ENCODE peak calls at places on chromosomes 12 and 14, in eight cellular contexts. X, D, Q, R, V, B, A and T are unnamed samples. For H3K27me3, the result is how much of the 10 kb centered on the place peaks cover.

GRCh38 chr12:71592841-71593240 is 70.8 kb downstream of the ZFC3H1 start:
- DNase-seq in V (no peak), A (no peak), Q (peak), X (no peak), B (no peak), R (no peak), D (no peak), T (no peak)

GRCh38 chr14:64953661-64954060 is 11.1 kb upstream of the GPX2 start:
- DNase-seq in R (no peak), Q (no peak), V (no peak), X (no peak), A (no peak), D (no peak), B (no peak), T (no peak)

GRCh38 chr12:38921025-38921677 is 15.8 kb upstream of the CPNE8 start:
- DNase-seq in X (no peak), R (peak), V (no peak), A (no peak), B (no peak), D (no peak), Q (peak), T (no peak)

GRCh38 chr14:59281613-59282012 is 93.1 kb downstream of the DAAM1 start:
- DNase-seq in D (no peak), V (no peak), X (no peak), A (no peak), R (no peak), B (no peak), Q (peak), T (no peak)

GRCh38 chr14:76922599-76922998 is 96.4 kb downstream of the LRRC74A start:
- DNase-seq in Q (no peak), V (no peak), B (no peak), D (no peak), X (no peak), A (no peak), R (no peak), T (no peak)

GRCh38 chr14:68663385-68664076 is 129.3 kb downstream of the ZFP36L1 start:
- DNase-seq in V (peak), D (no peak), X (no peak), Q (peak), A (no peak), B (no peak), R (peak), T (no peak)

GRCh38 chr12:80040075-80040738 is 59.1 kb upstream of the OTOGL start:
- DNase-seq in V (no peak), X (no peak), Q (peak), A (no peak), B (no peak), D (no peak), R (no peak), T (no peak)

GRCh38 chr14:32244404-32244803 is 41.3 kb upstream of the RNU6-8 start:
- DNase-seq in Q (no peak), D (no peak), X (no peak), B (no peak), V (no peak), R (no peak), A (no peak), T (no peak)

GRCh38 chr12:47652491-47653234 is 53.2 kb downstream of the RPAP3 start:
- DNase-seq in R (no peak), Q (no peak), A (no peak), D (no peak), V (no peak), X (no peak), B (peak), T (no peak)

GRCh38 chr12:131114331-131114730 is 160.6 kb downstream of the ADGRD1 start:
- DNase-seq in A (no peak), D (no peak), R (no peak), X (peak), B (peak), Q (no peak), V (no peak), T (no peak)
- H3K27me3 ChIP-seq in A (under half), D (under half), R (under half), X (under half), B (under half), Q (under half), V (under half), T (under half)

DNA sequence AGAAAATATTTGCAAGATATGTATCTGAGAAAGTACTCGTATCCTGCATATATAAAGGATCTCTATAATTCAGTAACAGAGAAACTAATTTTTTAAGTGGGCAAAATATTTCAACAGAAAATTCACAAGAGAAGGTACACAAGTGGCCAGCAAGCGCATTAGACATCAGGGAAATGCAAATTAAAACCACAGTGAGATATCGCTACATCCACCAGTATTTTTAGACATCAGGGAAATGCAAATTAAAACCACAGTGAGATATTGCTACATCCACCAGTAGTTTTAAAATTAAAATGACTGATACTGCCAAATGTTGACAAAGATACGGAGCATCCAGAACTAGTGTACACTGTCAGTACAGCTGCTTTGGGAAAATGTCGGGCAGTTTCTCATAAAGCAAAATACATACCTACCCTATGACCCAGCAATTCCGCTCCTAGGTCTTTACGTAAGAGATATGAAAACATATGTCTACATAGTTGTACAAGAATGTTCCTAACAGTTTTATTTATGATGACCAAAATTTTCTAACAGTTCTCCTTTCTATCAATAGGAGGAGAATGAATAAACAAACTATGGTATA is 2.8 kb upstream of the KCNK13 start:
- DNase-seq in X (no peak), V (no peak), R (no peak), B (no peak), D (no peak), Q (no peak), A (no peak), T (no peak)
- H3K27me3 ChIP-seq in X (half or more), V (under half), R (under half), B (under half), D (half or more), Q (under half), A (under half), T (under half)

GRCh38 chr12:52687527-52688385 is 7.5 kb upstream of the KRT1 start:
- DNase-seq in X (no peak), V (no peak), Q (peak), B (no peak), D (no peak), R (no peak), A (no peak), T (no peak)
- H3K27me3 ChIP-seq in X (under half), V (under half), Q (under half), B (under half), D (under half), R (under half), A (under half), T (under half)

GRCh38 chr14:101563654-101564443 is 2.6 kb downstream of the DIO3 start:
- DNase-seq in X (no peak), D (no peak), R (no peak), A (no peak), V (no peak), B (no peak), Q (no peak), T (no peak)
- H3K27me3 ChIP-seq in X (half or more), D (half or more), R (under half), A (under half), V (under half), B (under half), Q (under half), T (half or more)

GRCh38 chr14:77973246-77973645 is 173.3 kb downstream of the ADCK1 start:
- DNase-seq in B (no peak), V (no peak), Q (no peak), R (no peak), A (no peak), D (no peak), X (no peak), T (no peak)
- H3K27me3 ChIP-seq in B (under half), V (under half), Q (under half), R (under half), A (under half), D (under half), X (under half), T (under half)

GRCh38 chr14:56708704-56709103 is 101.6 kb downstream of the OTX2 start:
- DNase-seq in Q (no peak), R (no peak), V (no peak), A (no peak), B (no peak), D (no peak), X (no peak), T (no peak)
- H3K27me3 ChIP-seq in Q (under half), R (under half), V (under half), A (under half), B (under half), D (under half), X (under half), T (under half)

DNA sequence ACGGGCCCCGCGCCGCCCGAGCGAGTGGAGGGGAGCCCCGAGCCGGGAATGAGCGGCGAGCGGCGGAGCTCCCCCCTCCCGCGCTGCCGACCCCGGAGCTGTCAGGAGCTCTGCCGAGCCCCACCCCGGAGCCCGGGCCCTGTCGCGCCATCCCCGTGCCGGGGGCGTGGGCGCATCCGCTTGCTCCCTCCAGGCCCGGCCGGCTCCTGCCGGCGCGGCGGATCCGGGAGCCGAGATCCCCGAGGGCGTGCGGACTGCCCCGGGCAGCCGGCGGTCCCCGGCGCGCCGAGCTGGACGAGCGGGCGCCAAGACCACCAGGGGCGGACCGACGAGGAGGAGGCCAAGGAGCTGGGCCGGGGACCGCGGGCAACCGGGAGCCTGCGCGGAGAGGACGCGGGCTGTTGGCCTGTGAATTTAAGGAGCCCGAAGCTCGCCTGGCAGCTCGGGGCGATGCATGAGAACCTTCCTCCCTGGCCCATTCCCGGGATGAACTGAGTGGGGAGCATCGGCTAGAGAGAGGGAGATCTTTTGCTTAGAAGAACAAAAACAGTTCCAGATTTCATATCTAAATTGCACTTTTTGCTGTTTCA is 2.0 kb downstream of the PTHLH start:
- DNase-seq in V (no peak), D (no peak), Q (no peak), B (peak), X (no peak), R (peak), A (no peak), T (no peak)
- H3K27me3 ChIP-seq in V (under half), D (half or more), Q (under half), B (under half), X (half or more), R (half or more), A (under half), T (half or more)

DNA sequence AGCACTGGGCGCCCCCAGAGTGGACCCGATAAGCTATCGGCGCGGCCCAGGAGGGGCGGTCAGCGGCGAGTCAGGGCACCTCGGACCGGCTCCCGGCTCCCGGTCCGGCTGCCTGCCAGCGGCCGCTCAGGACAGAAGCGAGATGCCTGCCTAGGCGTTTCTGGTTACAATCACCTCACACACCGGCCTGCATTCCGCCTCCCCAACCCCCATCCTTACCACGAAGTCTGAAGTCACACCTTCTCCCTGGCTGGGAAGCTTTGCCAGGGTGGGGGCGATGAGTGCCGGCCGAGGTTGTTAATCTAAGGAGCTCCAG is 42.6 kb upstream of the TBX5 start:
- DNase-seq in X (no peak), V (no peak), A (no peak), Q (no peak), D (no peak), B (no peak), R (no peak), T (no peak)
- H3K27me3 ChIP-seq in X (half or more), V (under half), A (under half), Q (under half), D (half or more), B (under half), R (under half), T (half or more)